ENCODE peak calls at places on chromosomes 3 and 15, in eight cellular contexts. R is transverse colon, K is brain microvascular endothelial cell, V is fibroblast of pulmonary artery, J is foreskin fibroblast, E is dorsolateral prefrontal cortex, X is spleen, O is fibroblast of lung. N is an unnamed sample.

GRCh38 chr15:25670025-25670554 is 193.0 kb downstream of the ATP10A start:
- DNase-seq in R (peak), K (peak), V (peak), J (peak), E (peak), X (no peak), O (peak), N (peak)

GRCh38 chr3:191260431-191261303 is 61.6 kb downstream of the OSTN start:
- DNase-seq in R (no peak), K (no peak), V (no peak), J (no peak), E (no peak), X (no peak), O (no peak), N (no peak)

GRCh38 chr15:64877435-64877834 is 34.3 kb upstream of the ANKDD1A start:
- DNase-seq in R (peak), K (no peak), V (peak), J (peak), E (peak), X (peak), O (no peak), N (peak)

GRCh38 chr15:80906159-80906775 is 83.4 kb downstream of the MESD start:
- DNase-seq in R (no peak), K (no peak), V (no peak), J (peak), E (no peak), X (no peak), O (peak), N (no peak)

GRCh38 chr15:38308242-38308641 is 55.6 kb downstream of the SPRED1 start:
- DNase-seq in R (no peak), K (no peak), V (no peak), J (no peak), E (no peak), X (no peak), O (no peak), N (no peak)

GRCh38 chr15:48411971-48412591 is 80.9 kb downstream of the DUT start:
- DNase-seq in R (no peak), K (no peak), V (peak), J (peak), E (no peak), X (no peak), O (peak), N (peak)

GRCh38 chr3:149523899-149524298 is 49.4 kb downstream of the TM4SF4 start:
- DNase-seq in R (no peak), K (no peak), V (no peak), J (no peak), E (no peak), X (no peak), O (no peak), N (no peak)

GRCh38 chr3:124829175-124829818 is 57.9 kb downstream of the ITGB5 start:
- DNase-seq in R (no peak), K (no peak), V (no peak), J (no peak), E (no peak), X (no peak), O (no peak), N (peak)

GRCh38 chr3:52010431-52010830 is 14.7 kb upstream of the RPL29 start:
- DNase-seq in R (no peak), K (no peak), V (no peak), J (no peak), E (no peak), X (no peak), O (no peak), N (no peak)

GRCh38 chr3:49641921-49642707 is 32.0 kb upstream of the APEH start:
- DNase-seq in R (no peak), K (no peak), V (no peak), J (no peak), E (no peak), X (peak), O (no peak), N (no peak)

GRCh38 chr15:41281236-41281635 is 50.2 kb downstream of the CHP1 start:
- DNase-seq in R (no peak), K (peak), V (peak), J (peak), E (no peak), X (no peak), O (peak), N (peak)

GRCh38 chr3:55795736-55796135 is 308.6 kb upstream of the WNT5A start:
- DNase-seq in R (no peak), K (peak), V (peak), J (peak), E (no peak), X (no peak), O (peak), N (peak)

GRCh38 chr15:71691700-71692417 is 118.5 kb upstream of the NR2E3 start:
- DNase-seq in R (no peak), K (peak), V (peak), J (peak), E (no peak), X (no peak), O (peak), N (peak)

GRCh38 chr3:26460975-26461374 is 161.6 kb upstream of the LRRC3B start:
- DNase-seq in R (no peak), K (no peak), V (no peak), J (no peak), E (no peak), X (no peak), O (no peak), N (no peak)

GRCh38 chr15:64773606-64774555 is 1.5 kb downstream of the RBPMS2 start:
- DNase-seq in R (no peak), K (no peak), V (no peak), J (no peak), E (no peak), X (no peak), O (no peak), N (no peak)

GRCh38 chr15:96322401-96323249 is 7.9 kb upstream of the NR2F2 start:
- DNase-seq in R (no peak), K (peak), V (peak), J (peak), E (no peak), X (no peak), O (peak), N (peak)
- H3K4me3 ChIP-seq in R (peak), K (peak), V (peak), J (peak), E (no peak), X (peak), O (peak), N (peak)

DNA sequence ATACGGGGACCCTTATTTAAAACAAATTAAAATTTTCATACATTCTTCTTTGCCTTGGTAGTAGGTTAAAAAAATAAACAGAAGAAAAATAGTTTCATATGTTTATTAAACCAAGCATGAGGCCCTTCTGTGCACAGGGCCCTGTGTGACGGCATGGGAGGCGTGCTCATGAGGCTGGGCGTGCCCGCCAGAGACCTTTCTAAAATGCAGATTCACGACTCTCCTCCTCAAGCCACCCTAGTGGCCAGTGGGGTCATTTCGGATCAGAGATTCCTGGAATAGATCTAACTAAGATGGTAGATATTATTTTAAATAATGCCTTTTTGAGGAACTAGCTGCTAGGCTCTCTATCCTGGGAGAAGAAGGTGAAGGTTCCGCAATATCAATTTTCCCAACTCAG is 35.3 kb downstream of the MASP1 start:
- DNase-seq in R (no peak), K (no peak), V (no peak), J (no peak), E (no peak), X (no peak), O (no peak), N (no peak)
- TF ChIP-seq CTCF in R (no peak), K (peak), V (no peak), J (no peak), E (no peak), X (no peak), O (no peak), N (peak)

GRCh38 chr3:66153961-66154923 is 66.6 kb upstream of the SLC25A26 start:
- DNase-seq in R (no peak), K (peak), V (peak), J (peak), E (peak), X (no peak), O (peak), N (peak)
- H3K4me3 ChIP-seq in R (peak), K (peak), V (peak), J (peak), E (peak), X (no peak), O (peak), N (peak)

GRCh38 chr3:120983321-120983665 is 75.3 kb downstream of the STXBP5L start:
- DNase-seq in R (no peak), K (no peak), V (no peak), J (no peak), E (no peak), X (no peak), O (no peak), N (no peak)
- TF ChIP-seq CTCF in R (no peak), K (no peak), V (no peak), J (no peak), E (no peak), X (no peak), O (no peak), N (no peak)